ENCODE peak calls at places on chromosomes 6 and 20, in seven cellular contexts. One of them, this sample, is unnamed.
A peak's percentile ranks its signal among the peaks of the same experiment; 100 is the strongest.

GRCh38 chr6:7589221-7589620 is 777 bp upstream of the SNRNP48 start:
- DNase-seq in HCT116: no peak
- DNase-seq in K562: no peak
- DNase-seq in HepG2: no peak
- DNase-seq in H1: no peak
- DNase-seq in SK-N-SH: no peak
- DNase-seq in GM12878: no peak
- DNase-seq in this sample: no peak

GRCh38 chr20:57167292-57167655 is 99.2 kb downstream of the BMP7 start:
- DNase-seq in K562: no peak
- DNase-seq in HepG2: no peak
- DNase-seq in SK-N-SH: no peak
- DNase-seq in HCT116: no peak
- DNase-seq in H1: no peak
- DNase-seq in GM12878: no peak
- DNase-seq in this sample: no peak

GRCh38 chr6:151763303-151763702 is 44.2 kb upstream of the ESR1 start:
- DNase-seq in HCT116: no peak
- DNase-seq in K562: no peak
- DNase-seq in HepG2: peak; percentile 15
- DNase-seq in SK-N-SH: peak; percentile 6
- DNase-seq in GM12878: no peak
- DNase-seq in H1: no peak
- DNase-seq in this sample: no peak

GRCh38 chr6:100595456-100595855 is 130.7 kb upstream of the SIM1 start:
- DNase-seq in HepG2: no peak
- DNase-seq in HCT116: no peak
- DNase-seq in H1: no peak
- DNase-seq in GM12878: no peak
- DNase-seq in K562: no peak
- DNase-seq in SK-N-SH: no peak
- DNase-seq in this sample: no peak

GRCh38 chr20:25288291-25289181 is 40.7 kb downstream of the PYGB start:
- DNase-seq in HepG2: no peak
- DNase-seq in GM12878: peak; percentile 51
- DNase-seq in K562: no peak
- DNase-seq in SK-N-SH: no peak
- DNase-seq in H1: no peak
- DNase-seq in HCT116: no peak
- DNase-seq in this sample: no peak

GRCh38 chr20:16569218-16570153 is 3.8 kb downstream of the KIF16B start:
- DNase-seq in HCT116: no peak
- DNase-seq in SK-N-SH: no peak
- DNase-seq in H1: no peak
- DNase-seq in HepG2: no peak
- DNase-seq in K562: no peak
- DNase-seq in GM12878: no peak
- DNase-seq in this sample: no peak

GRCh38 chr6:154991207-154991606 is 3.9 kb upstream of the TIAM2 start:
- DNase-seq in HCT116: no peak
- DNase-seq in H1: no peak
- DNase-seq in SK-N-SH: no peak
- DNase-seq in K562: no peak
- DNase-seq in HepG2: no peak
- DNase-seq in GM12878: no peak
- DNase-seq in this sample: no peak

GRCh38 chr20:9628166-9628565 is 113.8 kb downstream of the LAMP5 start:
- DNase-seq in SK-N-SH: no peak
- DNase-seq in HCT116: no peak
- DNase-seq in GM12878: no peak
- DNase-seq in H1: no peak
- DNase-seq in HepG2: no peak
- DNase-seq in K562: no peak
- DNase-seq in this sample: no peak

GRCh38 chr20:25195962-25196700 is 619 bp downstream of the ENTPD6 start:
- DNase-seq in K562: peak; percentile 11
- DNase-seq in H1: peak; percentile 74
- DNase-seq in HepG2: peak; percentile 42
- DNase-seq in HCT116: peak; percentile 28
- DNase-seq in SK-N-SH: no peak
- DNase-seq in GM12878: no peak
- DNase-seq in this sample: no peak

GRCh38 chr6:138161434-138162103 is at the start of gene ARFGEF3:
- DNase-seq in SK-N-SH: peak; percentile 48
- DNase-seq in HCT116: no peak
- DNase-seq in HepG2: peak; percentile 25
- DNase-seq in K562: peak; percentile 44
- DNase-seq in GM12878: no peak
- DNase-seq in H1: peak; percentile 82
- DNase-seq in this sample: no peak

GRCh38 chr6:373773-374724 is 17.5 kb upstream of the IRF4 start:
- DNase-seq in K562: no peak
- DNase-seq in HCT116: no peak
- DNase-seq in SK-N-SH: no peak
- DNase-seq in GM12878: no peak
- DNase-seq in HepG2: no peak
- DNase-seq in H1: no peak
- DNase-seq in this sample: no peak

GRCh38 chr6:33843086-33843695 is 39.4 kb upstream of the MLN start:
- DNase-seq in H1: no peak
- DNase-seq in K562: peak; percentile 41
- DNase-seq in HCT116: no peak
- DNase-seq in HepG2: no peak
- DNase-seq in SK-N-SH: peak; percentile 52
- DNase-seq in GM12878: no peak
- DNase-seq in this sample: no peak

DNA sequence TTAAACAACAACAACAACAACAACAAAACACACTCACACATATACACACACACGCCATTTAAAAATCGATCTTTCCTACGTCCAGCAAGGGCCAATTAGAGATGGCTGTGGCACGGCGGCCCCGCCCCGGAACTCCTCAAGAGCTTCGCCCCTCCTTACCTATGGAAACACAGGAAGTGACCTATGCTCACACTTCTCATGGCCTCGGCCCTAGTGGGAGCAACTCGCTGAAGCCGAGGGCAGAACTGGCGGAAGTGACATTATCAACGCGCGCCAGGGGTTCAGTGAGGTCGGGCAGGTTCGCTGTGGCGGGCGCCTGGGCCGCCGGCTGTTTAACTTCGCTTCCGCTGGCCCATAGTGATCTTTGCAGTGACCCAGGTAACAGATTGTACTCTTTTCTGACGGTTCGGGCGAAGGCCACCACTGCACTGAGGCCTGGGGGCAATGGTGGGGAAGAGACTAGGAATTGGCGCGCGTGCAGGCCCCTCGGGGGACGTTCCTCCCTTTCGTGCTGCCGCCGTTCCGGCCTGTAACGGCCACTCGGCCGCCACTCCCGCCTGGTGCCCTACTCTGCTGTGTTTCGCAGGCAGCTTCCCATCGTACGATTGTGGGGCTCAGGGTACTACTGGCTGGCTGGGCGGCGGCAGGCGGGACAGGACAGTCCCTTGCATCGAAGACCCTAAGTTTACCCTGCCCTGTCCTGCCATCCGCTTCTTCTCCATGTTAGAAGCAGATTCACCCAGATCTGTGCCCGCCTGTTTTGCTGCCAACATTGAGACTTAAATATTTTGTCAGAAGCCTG is at the start of gene TBP:
- DNase-seq in GM12878: peak; percentile 91
- DNase-seq in HepG2: peak; percentile 100
- DNase-seq in K562: peak; percentile 100
- DNase-seq in H1: peak; percentile 97
- DNase-seq in HCT116: peak; percentile 99
- DNase-seq in SK-N-SH: peak; percentile 91
- DNase-seq in this sample: peak; percentile 91
- H3K4me3 ChIP-seq in GM12878: peak within 1 kb of the TSS; percentile 76
- H3K4me3 ChIP-seq in HepG2: peak within 1 kb of the TSS; percentile 98
- H3K4me3 ChIP-seq in K562: peak within 1 kb of the TSS; percentile 69
- H3K4me3 ChIP-seq in H1: peak within 1 kb of the TSS; percentile 98
- H3K4me3 ChIP-seq in HCT116: peak within 1 kb of the TSS; percentile 91
- H3K4me3 ChIP-seq in SK-N-SH: peak within 1 kb of the TSS; percentile 100
- H3K4me3 ChIP-seq in this sample: peak within 1 kb of the TSS; percentile 93

DNA sequence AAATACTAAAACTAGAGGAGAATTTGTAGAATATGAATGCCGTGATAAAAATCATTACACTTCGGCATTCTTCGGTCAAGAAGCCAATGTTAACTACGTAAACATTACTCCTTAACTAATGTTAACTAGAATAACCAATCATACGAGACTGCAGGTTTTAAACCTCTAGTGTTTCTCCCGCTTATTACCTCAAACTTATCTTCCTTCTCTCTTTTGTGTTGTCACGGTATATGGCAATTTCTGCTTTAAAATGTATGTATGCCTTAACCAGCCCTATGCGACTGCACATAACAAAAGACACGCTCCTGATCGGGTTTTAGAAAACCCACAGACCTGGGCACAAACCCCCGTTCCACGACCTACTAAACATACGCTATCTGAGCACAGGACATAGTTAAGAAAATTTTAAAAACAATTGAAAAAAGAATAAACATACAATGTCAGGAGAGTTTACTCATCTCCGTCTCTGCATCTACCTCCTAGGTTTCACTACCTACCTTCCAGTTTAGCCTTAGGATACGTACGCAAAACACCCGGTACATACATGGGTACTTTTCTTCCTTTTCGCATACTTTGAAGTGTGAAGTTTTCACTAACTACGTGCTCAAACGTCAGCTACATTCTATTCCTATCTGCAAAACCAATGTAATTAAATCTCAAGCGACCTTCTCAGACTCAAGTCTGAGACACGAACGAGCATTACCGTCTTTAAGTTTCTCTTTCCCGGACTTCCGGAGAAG is 1.1 kb downstream of the CD164 start:
- DNase-seq in SK-N-SH: peak; percentile 18
- DNase-seq in H1: no peak
- DNase-seq in HepG2: no peak
- DNase-seq in HCT116: no peak
- DNase-seq in K562: no peak
- DNase-seq in GM12878: no peak
- DNase-seq in this sample: no peak
- TF ChIP-seq YY1 in SK-N-SH: no peak
- TF ChIP-seq YY1 in H1: no peak
- TF ChIP-seq YY1 in HepG2: no peak
- TF ChIP-seq YY1 in HCT116: no peak
- TF ChIP-seq YY1 in K562: no peak
- TF ChIP-seq YY1 in GM12878: no peak
- TF ChIP-seq YY1 in this sample: no peak

GRCh38 chr6:159168536-159169192 is 536 bp upstream of the FNDC1 start:
- DNase-seq in K562: peak; percentile 38
- DNase-seq in HCT116: no peak
- DNase-seq in GM12878: no peak
- DNase-seq in H1: peak; percentile 78
- DNase-seq in HepG2: peak; percentile 11
- DNase-seq in SK-N-SH: peak; percentile 65
- DNase-seq in this sample: peak; percentile 57
- H3K4me3 ChIP-seq in K562: no peak overlapping the region
- H3K4me3 ChIP-seq in HCT116: no peak overlapping the region
- H3K4me3 ChIP-seq in GM12878: no peak overlapping the region
- H3K4me3 ChIP-seq in H1: peak overlapping the region; percentile 58
- H3K4me3 ChIP-seq in HepG2: no peak overlapping the region
- H3K4me3 ChIP-seq in SK-N-SH: no peak overlapping the region
- H3K4me3 ChIP-seq in this sample: peak overlapping the region; percentile 31

GRCh38 chr6:31543639-31544038 is 1.8 kb upstream of the DDX39B start:
- DNase-seq in HCT116: no peak
- DNase-seq in SK-N-SH: no peak
- DNase-seq in HepG2: no peak
- DNase-seq in GM12878: no peak
- DNase-seq in H1: no peak
- DNase-seq in K562: no peak
- DNase-seq in this sample: no peak

GRCh38 chr6:31541059-31541657 is 645 bp downstream of the DDX39B start:
- DNase-seq in H1: no peak
- DNase-seq in GM12878: no peak
- DNase-seq in HepG2: peak; percentile 63
- DNase-seq in HCT116: no peak
- DNase-seq in SK-N-SH: peak; percentile 52
- DNase-seq in K562: peak; percentile 88
- DNase-seq in this sample: peak; percentile 35

GRCh38 chr6:31540640-31541039 is 1.2 kb downstream of the DDX39B start:
- DNase-seq in HCT116: no peak
- DNase-seq in H1: no peak
- DNase-seq in HepG2: no peak
- DNase-seq in K562: no peak
- DNase-seq in SK-N-SH: no peak
- DNase-seq in GM12878: no peak
- DNase-seq in this sample: no peak

GRCh38 chr6:31544676-31545075 is 1.7 kb downstream of the ATP6V1G2 start:
- DNase-seq in HCT116: no peak
- DNase-seq in SK-N-SH: no peak
- DNase-seq in H1: no peak
- DNase-seq in GM12878: no peak
- DNase-seq in K562: no peak
- DNase-seq in HepG2: no peak
- DNase-seq in this sample: no peak

GRCh38 chr6:31541658-31542521 is at the start of gene DDX39B:
- DNase-seq in GM12878: peak; percentile 93
- DNase-seq in K562: peak; percentile 99
- DNase-seq in HepG2: peak; percentile 98
- DNase-seq in H1: peak; percentile 89
- DNase-seq in SK-N-SH: peak; percentile 87
- DNase-seq in HCT116: peak; percentile 95
- DNase-seq in this sample: peak; percentile 89
- TF ChIP-seq YY1 in GM12878: peak; percentile 95
- TF ChIP-seq YY1 in K562: peak; percentile 92
- TF ChIP-seq YY1 in HepG2: peak; percentile 96
- TF ChIP-seq YY1 in H1: peak; percentile 97
- TF ChIP-seq YY1 in SK-N-SH: peak; percentile 96
- TF ChIP-seq YY1 in HCT116: peak; percentile 83
- TF ChIP-seq YY1 in this sample: peak; percentile 62

DNA sequence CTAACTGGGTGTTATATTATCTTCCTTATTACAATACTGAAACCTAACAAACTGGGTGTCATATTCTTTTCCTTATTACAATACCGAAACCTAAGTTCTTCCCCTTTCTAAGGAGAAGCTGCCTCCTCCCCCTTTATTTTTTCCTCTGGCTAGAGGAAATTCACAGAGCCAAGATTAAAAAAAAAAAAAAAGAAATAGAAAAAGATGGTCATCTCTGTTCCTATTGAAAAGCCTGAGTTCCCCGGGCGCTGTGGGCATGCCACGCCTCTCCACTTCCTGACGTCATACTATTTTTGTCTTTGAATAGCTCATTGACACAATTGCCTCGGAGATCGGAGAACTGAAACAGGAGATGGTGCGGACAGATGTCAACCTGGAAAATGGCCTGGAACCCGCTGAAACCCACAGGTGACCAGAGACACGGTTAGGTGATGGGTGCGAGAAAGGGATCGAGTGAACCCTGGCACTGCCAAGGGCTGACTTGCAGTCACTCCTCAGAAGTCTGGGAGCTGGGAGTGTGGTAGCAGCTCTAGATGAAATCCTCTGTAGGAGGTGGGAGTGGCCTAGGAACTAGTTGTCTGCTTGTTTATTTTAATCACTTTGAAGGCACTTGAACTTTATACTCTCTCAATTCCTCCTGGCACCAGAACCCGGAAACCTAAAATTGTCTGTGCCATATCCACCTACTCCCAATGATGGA is 82.2 kb upstream of the NAA20 start:
- DNase-seq in HepG2: no peak
- DNase-seq in K562: no peak
- DNase-seq in HCT116: no peak
- DNase-seq in SK-N-SH: no peak
- DNase-seq in H1: no peak
- DNase-seq in GM12878: no peak
- DNase-seq in this sample: no peak
- H3K4me3 ChIP-seq in HepG2: no peak overlapping the region
- H3K4me3 ChIP-seq in K562: no peak overlapping the region
- H3K4me3 ChIP-seq in HCT116: no peak overlapping the region
- H3K4me3 ChIP-seq in SK-N-SH: no peak overlapping the region
- H3K4me3 ChIP-seq in H1: no peak overlapping the region
- H3K4me3 ChIP-seq in GM12878: peak overlapping the region; percentile 5
- H3K4me3 ChIP-seq in this sample: no peak overlapping the region

GRCh38 chr6:5104667-5105066 is 19.5 kb downstream of the PPP1R3G start:
- DNase-seq in GM12878: no peak
- DNase-seq in HCT116: no peak
- DNase-seq in HepG2: no peak
- DNase-seq in H1: no peak
- DNase-seq in K562: no peak
- DNase-seq in SK-N-SH: no peak
- DNase-seq in this sample: no peak
- TF ChIP-seq YY1 in GM12878: no peak
- TF ChIP-seq YY1 in HCT116: no peak
- TF ChIP-seq YY1 in HepG2: no peak
- TF ChIP-seq YY1 in H1: no peak
- TF ChIP-seq YY1 in K562: no peak
- TF ChIP-seq YY1 in SK-N-SH: no peak
- TF ChIP-seq YY1 in this sample: no peak